ENCODE peak calls at places on chromosomes 13 and 19, in ten cellular contexts. A is NCI-H2171 treated with DMSO at 0.1 percent for 48 hours; M is stimulated activated CD4-positive, alpha-beta T cell treated with anti-CD3 and anti-CD28 coated beads, Interleukin-2, amount 100 ng/mL, for 48 hours; G is nephron progenitor cell; X is lower leg skin; Q is EH; K is PC-9; S is cerebellar cortex; E is AG10803; Z is DMS79. V is an unnamed sample.

GRCh38 chr13:95833126-95833525 is 156.2 kb downstream of the DNAJC3 start:
- DNase-seq in A (no peak), M (no peak), G (no peak), X (no peak), Q (no peak), K (peak; percentile 63), S (no peak), E (no peak), Z (no peak), V (no peak)

GRCh38 chr19:14383898-14384669 is 2.8 kb downstream of the ADGRE5 start:
- DNase-seq in A (no peak), M (no peak), G (no peak), X (no peak), Q (peak; percentile 75), K (no peak), S (no peak), E (peak; percentile 57), Z (no peak), V (no peak)

GRCh38 chr13:44294868-44295267 is 78.8 kb upstream of the SERP2 start:
- DNase-seq in A (no peak), M (no peak), G (no peak), X (no peak), Q (no peak), K (no peak), S (no peak), E (no peak), Z (no peak), V (no peak)

GRCh38 chr13:26255717-26256277 is 1.9 kb downstream of the CDK8 start:
- DNase-seq in A (peak; percentile 29), M (no peak), G (no peak), X (no peak), Q (peak; percentile 9), K (no peak), S (peak; percentile 17), E (no peak), Z (no peak), V (no peak)

GRCh38 chr19:4803736-4804695 is 12.5 kb downstream of the FEM1A start:
- DNase-seq in A (peak; percentile 56), M (peak; percentile 65), G (peak; percentile 87), X (no peak), Q (peak; percentile 59), K (no peak), S (peak; percentile 67), E (peak; percentile 25), Z (no peak), V (no peak)

GRCh38 chr19:55016017-55016416 is 22.0 kb downstream of the GP6 start:
- DNase-seq in A (no peak), M (no peak), G (no peak), X (no peak), Q (no peak), K (no peak), S (no peak), E (no peak), Z (no peak), V (no peak)

GRCh38 chr13:99792079-99792921 is 179.3 kb downstream of the ZIC5 start:
- DNase-seq in A (no peak), M (no peak), G (no peak), X (no peak), Q (no peak), K (no peak), S (no peak), E (no peak), Z (no peak), V (no peak)

GRCh38 chr13:109576331-109576813 is 210.0 kb downstream of the IRS2 start:
- DNase-seq in A (no peak), M (no peak), G (no peak), X (no peak), Q (no peak), K (no peak), S (no peak), E (no peak), Z (no peak), V (no peak)

GRCh38 chr19:15008308-15008707 is 28.6 kb upstream of the SLC1A6 start:
- DNase-seq in A (no peak), M (no peak), G (no peak), X (no peak), Q (no peak), K (no peak), S (no peak), E (no peak), Z (no peak), V (no peak)

GRCh38 chr13:48009298-48009697 is 8.2 kb upstream of the SUCLA2 start:
- DNase-seq in A (no peak), M (no peak), G (no peak), X (no peak), Q (peak; percentile 83), K (peak; percentile 97), S (no peak), E (peak; percentile 92), Z (no peak), V (no peak)

GRCh38 chr19:17830567-17831418 is 9.5 kb upstream of the INSL3 start:
- DNase-seq in A (peak; percentile 92), M (peak; percentile 67), G (peak; percentile 96), X (no peak), Q (peak; percentile 80), K (peak; percentile 88), S (peak; percentile 99), E (peak; percentile 57), Z (no peak), V (peak; percentile 71)

GRCh38 chr13:36345438-36346221 is 564 bp downstream of the SPART start:
- DNase-seq in A (no peak), M (peak; percentile 12), G (peak; percentile 53), X (peak; percentile 84), Q (peak; percentile 89), K (peak; percentile 84), S (peak; percentile 59), E (peak; percentile 91), Z (peak; percentile 34), V (no peak)

GRCh38 chr13:99129951-99130350 is 70.7 kb upstream of the UBAC2 start:
- DNase-seq in A (no peak), M (no peak), G (no peak), X (no peak), Q (no peak), K (no peak), S (no peak), E (no peak), Z (no peak), V (no peak)

GRCh38 chr19:45468803-45469131 is 971 bp downstream of the FOSB start:
- DNase-seq in A (no peak), M (no peak), G (no peak), X (no peak), Q (no peak), K (peak; percentile 43), S (no peak), E (no peak), Z (no peak), V (no peak)

GRCh38 chr19:47797996-47798903 is 6.1 kb downstream of the TPRX1 start:
- DNase-seq in A (no peak), M (no peak), G (no peak), X (no peak), Q (no peak), K (no peak), S (no peak), E (no peak), Z (no peak), V (no peak)

GRCh38 chr13:19959141-19959830 is 759 bp downstream of the ZMYM2 start:
- DNase-seq in A (peak; percentile 30), M (peak; percentile 53), G (peak; percentile 58), X (peak; percentile 48), Q (peak; percentile 58), K (peak; percentile 42), S (no peak), E (peak; percentile 52), Z (peak; percentile 7), V (no peak)

GRCh38 chr19:50826492-50827240 is 3.1 kb upstream of the KLK1 start:
- DNase-seq in A (no peak), M (no peak), G (no peak), X (no peak), Q (no peak), K (no peak), S (no peak), E (no peak), Z (no peak), V (no peak)

GRCh38 chr19:34363094-34363493 is 1.9 kb upstream of the GPI start:
- DNase-seq in A (peak; percentile 9), M (no peak), G (no peak), X (no peak), Q (no peak), K (no peak), S (no peak), E (no peak), Z (no peak), V (no peak)

GRCh38 chr13:44816701-44817684 is 172.3 kb downstream of the NUFIP1 start:
- DNase-seq in A (no peak), M (no peak), G (no peak), X (no peak), Q (peak; percentile 70), K (peak; percentile 90), S (no peak), E (peak; percentile 48), Z (no peak), V (no peak)

GRCh38 chr19:33683881-33684549 is 62.3 kb downstream of the CHST8 start:
- DNase-seq in A (no peak), M (no peak), G (peak; percentile 91), X (no peak), Q (peak; percentile 48), K (no peak), S (no peak), E (peak; percentile 27), Z (no peak), V (peak; percentile 29)

GRCh38 chr13:31773538-31773937 is 34.2 kb downstream of the RXFP2 start:
- DNase-seq in A (no peak), M (no peak), G (no peak), X (no peak), Q (peak; percentile 90), K (no peak), S (no peak), E (peak; percentile 84), Z (no peak), V (no peak)

GRCh38 chr13:21053231-21053630 is 8.2 kb downstream of the LATS2 start:
- DNase-seq in A (peak; percentile 24), M (no peak), G (no peak), X (no peak), Q (no peak), K (no peak), S (no peak), E (no peak), Z (no peak), V (no peak)

GRCh38 chr19:15213715-15214381 is 13.1 kb upstream of the NOTCH3 start:
- DNase-seq in A (no peak), M (no peak), G (peak; percentile 46), X (no peak), Q (peak; percentile 39), K (no peak), S (no peak), E (peak; percentile 28), Z (no peak), V (no peak)